ENCODE peak calls at places on chromosomes 16 and 17, in nine cellular contexts. K, Y, W, E, B, G, J, N and X are unnamed samples.

GRCh38 chr17:57925361-57925990 is 29.7 kb downstream of the CUEDC1 start:
- DNase-seq in K (no peak), Y (no peak), W (no peak), E (no peak), B (no peak), G (peak; percentile 47), J (no peak), N (peak; percentile 83), X (no peak)

GRCh38 chr16:86660623-86661022 is 82.3 kb downstream of the FOXL1 start:
- DNase-seq in K (no peak), Y (no peak), W (no peak), E (no peak), B (no peak), G (no peak), J (no peak), N (no peak), X (no peak)

GRCh38 chr16:48613061-48613957 is 3.3 kb upstream of the N4BP1 start:
- DNase-seq in K (peak; percentile 20), Y (peak; percentile 41), W (no peak), E (peak; percentile 25), B (peak; percentile 43), G (no peak), J (no peak), N (no peak), X (no peak)

GRCh38 chr16:13453325-13453724 is 466.6 kb upstream of the ERCC4 start:
- DNase-seq in K (no peak), Y (peak; percentile 72), W (no peak), E (no peak), B (no peak), G (no peak), J (no peak), N (peak; percentile 6), X (no peak)

GRCh38 chr17:77840156-77840555 is 118.3 kb upstream of the TNRC6C start:
- DNase-seq in K (no peak), Y (no peak), W (no peak), E (no peak), B (no peak), G (no peak), J (no peak), N (no peak), X (no peak)

GRCh38 chr16:11658896-11659708 is 9.2 kb upstream of the SNN start:
- DNase-seq in K (no peak), Y (no peak), W (no peak), E (no peak), B (no peak), G (no peak), J (no peak), N (no peak), X (peak; percentile 42)

GRCh38 chr17:44076716-44077594 is 6.4 kb downstream of the G6PC3 start:
- DNase-seq in K (no peak), Y (no peak), W (peak; percentile 57), E (no peak), B (no peak), G (no peak), J (no peak), N (no peak), X (no peak)

GRCh38 chr16:81485824-81486554 is 41.4 kb downstream of the CMIP start:
- DNase-seq in K (no peak), Y (no peak), W (no peak), E (no peak), B (peak; percentile 47), G (no peak), J (peak; percentile 64), N (no peak), X (no peak)

GRCh38 chr17:17320188-17320910 is 17.2 kb downstream of the NT5M start:
- DNase-seq in K (no peak), Y (no peak), W (no peak), E (peak; percentile 17), B (no peak), G (no peak), J (no peak), N (no peak), X (no peak)

GRCh38 chr17:44913676-44914075 is 1.6 kb downstream of the GFAP start:
- DNase-seq in K (no peak), Y (no peak), W (no peak), E (no peak), B (no peak), G (no peak), J (no peak), N (no peak), X (no peak)

GRCh38 chr16:85569615-85570212 is 43.4 kb upstream of the GSE1 start:
- DNase-seq in K (no peak), Y (no peak), W (no peak), E (peak; percentile 54), B (no peak), G (no peak), J (no peak), N (no peak), X (peak; percentile 85)

GRCh38 chr17:80151333-80151732 is 4.4 kb upstream of the EIF4A3 start:
- DNase-seq in K (no peak), Y (peak; percentile 90), W (no peak), E (no peak), B (no peak), G (no peak), J (no peak), N (no peak), X (no peak)

GRCh38 chr17:80364091-80364691 is 50.8 kb upstream of the ENDOV start:
- DNase-seq in K (no peak), Y (no peak), W (no peak), E (no peak), B (no peak), G (peak; percentile 63), J (peak; percentile 23), N (peak; percentile 67), X (no peak)

GRCh38 chr16:27169511-27170071 is 33.7 kb upstream of the KDM8 start:
- DNase-seq in K (no peak), Y (peak; percentile 87), W (no peak), E (peak; percentile 40), B (peak; percentile 47), G (peak; percentile 29), J (no peak), N (no peak), X (peak; percentile 67)
- TF ChIP-seq CTCF in K (no peak), Y (peak; percentile 6), W (no peak), E (no peak), B (peak; percentile 24), G (peak; percentile 31), J (no peak), N (peak; percentile 36), X (peak; percentile 32)

DNA sequence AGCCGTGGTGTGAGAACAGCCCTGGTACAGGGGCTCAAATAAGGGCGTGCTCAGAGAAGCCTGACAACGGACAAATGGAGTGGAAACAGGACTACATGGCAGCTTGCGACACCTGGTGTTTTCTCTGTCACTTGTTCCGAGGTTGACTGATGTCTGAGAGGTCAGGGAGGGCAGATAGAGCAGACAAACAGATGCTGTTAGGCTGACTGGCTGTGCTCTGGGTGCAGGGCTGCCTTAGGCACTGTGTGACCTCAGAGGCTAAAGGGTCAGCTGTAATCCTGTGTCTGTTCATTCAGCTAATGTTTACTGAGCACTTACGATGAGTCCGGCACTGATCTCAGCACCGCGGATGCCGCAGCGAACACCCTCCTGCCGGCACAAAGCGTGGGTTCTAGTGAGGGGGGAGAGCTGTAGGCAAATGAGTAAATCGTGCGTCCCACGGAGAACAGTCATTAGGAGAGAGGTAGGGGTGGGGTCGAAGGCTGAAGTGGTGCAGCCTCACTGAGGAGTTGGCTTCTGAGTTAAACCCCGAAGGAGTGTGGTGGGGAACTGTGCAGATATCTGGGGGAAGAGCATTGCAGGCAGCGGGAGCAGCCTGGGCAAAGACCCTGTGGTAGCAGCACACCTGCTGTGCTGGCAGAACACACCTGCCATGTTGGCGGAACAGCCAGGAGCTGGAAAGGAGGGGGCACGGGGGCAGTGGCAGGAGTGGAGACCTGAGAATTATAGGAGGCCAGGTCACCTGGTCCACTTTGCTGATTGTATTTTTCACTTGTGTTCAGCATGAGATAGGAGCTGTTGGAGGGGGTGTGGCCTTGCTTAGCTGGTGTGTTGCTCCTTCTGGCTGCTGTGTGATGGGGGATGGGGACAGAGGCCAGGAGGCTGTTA is 35.0 kb downstream of the GPT2 start:
- DNase-seq in K (no peak), Y (no peak), W (no peak), E (peak; percentile 86), B (no peak), G (peak; percentile 80), J (no peak), N (no peak), X (no peak)
- TF ChIP-seq CTCF in K (no peak), Y (no peak), W (no peak), E (no peak), B (no peak), G (peak; percentile 11), J (no peak), N (peak; percentile 10), X (no peak)

GRCh38 chr16:75550211-75550662 is 5.8 kb downstream of the TMEM231 start:
- DNase-seq in K (peak; percentile 75), Y (peak; percentile 38), W (peak; percentile 20), E (peak; percentile 31), B (peak; percentile 43), G (peak; percentile 69), J (peak; percentile 50), N (peak; percentile 35), X (peak; percentile 83)
- TF ChIP-seq CTCF in K (peak; percentile 45), Y (peak; percentile 37), W (peak; percentile 53), E (no peak), B (peak; percentile 29), G (peak; percentile 60), J (no peak), N (peak; percentile 65), X (peak; percentile 79)

GRCh38 chr16:75307506-75307905 is 56.1 kb upstream of the BCAR1 start:
- DNase-seq in K (no peak), Y (no peak), W (no peak), E (no peak), B (no peak), G (no peak), J (no peak), N (no peak), X (no peak)
- TF ChIP-seq CTCF in K (no peak), Y (no peak), W (no peak), E (no peak), B (no peak), G (no peak), J (no peak), N (no peak), X (no peak)

DNA sequence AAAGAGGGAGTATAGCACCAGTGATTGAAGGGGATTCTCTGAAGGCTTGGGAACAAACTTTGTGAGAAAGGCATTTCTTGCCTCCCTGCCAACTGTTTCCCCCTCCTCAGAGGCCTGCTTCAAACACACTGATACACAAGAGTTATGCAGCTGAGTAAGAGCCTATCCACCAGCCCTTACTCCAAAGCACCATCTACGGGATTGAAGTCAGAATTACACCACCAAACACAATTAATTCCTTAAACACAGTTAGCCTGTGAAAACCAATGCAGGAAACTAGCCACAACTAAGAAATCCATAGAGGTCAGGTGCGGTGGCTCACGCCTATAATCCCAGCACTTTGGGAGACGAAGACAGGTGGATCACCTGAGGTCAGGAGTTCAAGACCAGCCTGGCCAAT is 138.3 kb downstream of the SHCBP1 start:
- DNase-seq in K (no peak), Y (no peak), W (no peak), E (no peak), B (no peak), G (no peak), J (no peak), N (no peak), X (no peak)
- TF ChIP-seq CTCF in K (no peak), Y (no peak), W (no peak), E (no peak), B (no peak), G (no peak), J (no peak), N (peak; percentile 8), X (no peak)